ENCODE peak calls at places on chromosome 22, in six cellular contexts. S is Calu3, T is IMR-90, Q is dorsolateral prefrontal cortex, F is thoracic aorta, B is spleen. I is an unnamed sample.

GRCh38 chr22:43272301-43272700 is 70.9 kb downstream of the SCUBE1 start:
- DNase-seq in S (no peak), F (no peak), B (no peak), Q (no peak), T (peak), I (no peak)

GRCh38 chr22:39098576-39098975 is 1.5 kb downstream of the APOBEC3H start:
- DNase-seq in B (no peak), F (no peak), S (no peak), Q (no peak), T (no peak), I (no peak)

GRCh38 chr22:44783581-44783980 is 31.2 kb downstream of the ARHGAP8 start:
- DNase-seq in F (no peak), T (no peak), Q (no peak), S (peak), B (peak), I (no peak)

GRCh38 chr22:38927033-38927789 is 30.2 kb upstream of the APOBEC3A start:
- DNase-seq in Q (peak), F (peak), T (peak), B (peak), S (peak), I (peak)

GRCh38 chr22:45082795-45083194 is 73.0 kb upstream of the PHF21B start:
- DNase-seq in S (peak), B (no peak), F (no peak), T (no peak), Q (no peak), I (no peak)

GRCh38 chr22:45334068-45334467 is 24.3 kb downstream of the FAM118A start:
- DNase-seq in F (no peak), Q (no peak), T (no peak), B (no peak), S (no peak), I (no peak)

GRCh38 chr22:31998784-31999435 is 44.2 kb upstream of the SLC5A1 start:
- DNase-seq in F (no peak), S (no peak), T (no peak), B (no peak), Q (no peak), I (no peak)

GRCh38 chr22:46547179-46547882 is 9.9 kb upstream of the CELSR1 start:
- DNase-seq in S (peak), F (no peak), B (peak), T (peak), Q (no peak), I (peak)

GRCh38 chr22:41664490-41664889 is 24.2 kb downstream of the SNU13 start:
- DNase-seq in S (no peak), F (no peak), T (no peak), B (no peak), Q (no peak), I (no peak)

GRCh38 chr22:20427104-20427944 is 10.3 kb downstream of the SCARF2 start:
- DNase-seq in Q (no peak), F (no peak), S (no peak), T (no peak), B (peak), I (peak)

DNA sequence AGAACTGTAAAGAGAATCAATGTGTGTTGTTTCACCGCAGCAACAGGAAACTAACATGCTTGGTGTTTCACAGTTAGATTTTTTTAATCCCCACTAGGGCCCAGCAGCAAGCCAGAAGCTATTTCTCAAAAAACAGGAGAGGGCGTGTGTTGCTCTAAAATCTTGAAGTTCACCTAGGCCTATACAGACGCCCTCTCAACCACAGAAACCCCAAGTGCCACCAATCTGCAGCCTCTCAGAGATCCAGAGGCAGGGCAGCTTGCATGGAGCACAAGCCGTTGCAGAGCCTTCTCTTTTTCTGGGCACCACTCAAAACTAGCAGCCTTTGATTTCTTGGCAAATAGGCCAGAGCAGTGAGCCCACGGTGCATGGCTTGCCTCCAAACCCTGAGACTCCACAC is 1423.2 kb downstream of the TBC1D22A start:
- DNase-seq in F (no peak), B (no peak), S (no peak), Q (no peak), T (no peak), I (no peak)
- TF ChIP-seq CTCF in F (no peak), B (no peak), S (no peak), Q (no peak), T (no peak), I (no peak)

GRCh38 chr22:29553391-29554224 is at the start of gene THOC5:
- DNase-seq in F (peak), S (peak), T (peak), Q (peak), B (peak), I (peak)
- TF ChIP-seq CTCF in F (peak), S (peak), T (peak), Q (peak), B (peak), I (peak)

GRCh38 chr22:22408731-22409696 is 99.5 kb downstream of the ZNF280B start:
- DNase-seq in B (no peak), F (no peak), S (peak), T (peak), Q (no peak), I (no peak)
- TF ChIP-seq CTCF in B (no peak), F (no peak), S (no peak), T (peak), Q (peak), I (no peak)

GRCh38 chr22:23858484-23858815 is 775 bp downstream of the SLC2A11 start:
- DNase-seq in F (no peak), T (no peak), S (no peak), B (no peak), Q (no peak), I (no peak)
- TF ChIP-seq CTCF in F (no peak), T (no peak), S (no peak), B (no peak), Q (no peak), I (no peak)

DNA sequence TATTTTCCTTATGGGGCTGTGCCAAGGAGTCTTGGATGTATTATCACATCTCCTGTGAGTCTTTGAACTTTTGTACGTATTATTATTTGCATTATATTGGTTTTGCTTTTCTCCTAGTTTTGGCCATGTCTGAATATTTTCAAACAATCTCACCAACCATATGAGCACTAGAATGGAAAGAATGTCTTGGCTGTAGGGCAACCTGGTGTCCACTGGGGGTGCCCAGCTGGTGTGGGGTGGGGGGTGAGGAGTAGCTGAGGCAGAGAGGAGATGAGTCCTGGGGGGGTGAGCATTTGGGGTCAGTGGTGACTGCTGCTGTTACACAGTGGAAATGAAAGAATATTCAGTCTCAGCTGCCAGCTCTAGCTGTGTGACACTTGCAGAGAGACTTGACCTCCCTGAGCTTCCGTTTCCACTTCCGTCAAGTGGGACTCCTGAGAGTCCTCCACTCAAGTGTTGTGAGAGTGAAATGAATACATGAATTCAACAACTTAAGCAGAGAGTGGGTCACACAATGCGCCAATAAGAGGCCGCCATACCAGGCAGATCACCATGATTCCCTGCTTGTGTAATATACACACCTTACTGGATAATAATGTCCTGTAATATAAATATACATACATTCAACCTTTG is 12.7 kb upstream of the PVALB start:
- DNase-seq in T (no peak), S (no peak), F (no peak), Q (no peak), B (no peak), I (no peak)
- TF ChIP-seq CTCF in T (no peak), S (no peak), F (no peak), Q (no peak), B (no peak), I (no peak)

I was measured in kidney.